ENCODE peak calls at places on chromosome 18, in eight cellular contexts. One of them, this sample, is unnamed.

GRCh38 chr18:9802175-9802747 is 83.5 kb upstream of the TXNDC2 start:
- DNase-seq in OCI-LY7: no peak
- DNase-seq in T-helper 17 cell: no peak
- DNase-seq in HuH-7.5: no peak
- DNase-seq in tibial nerve: no peak
- DNase-seq in left ventricle myocardium superior: no peak
- DNase-seq in heart right ventricle: no peak
- DNase-seq in KBM-7: no peak
- DNase-seq in this sample: no peak

GRCh38 chr18:55290898-55291297 is 297.1 kb downstream of the TCF4 start:
- DNase-seq in heart right ventricle: no peak
- DNase-seq in left ventricle myocardium superior: no peak
- DNase-seq in tibial nerve: no peak
- DNase-seq in OCI-LY7: no peak
- DNase-seq in HuH-7.5: no peak
- DNase-seq in KBM-7: no peak
- DNase-seq in T-helper 17 cell: no peak
- DNase-seq in this sample: peak

GRCh38 chr18:12491611-12492435 is 84.1 kb downstream of the PRELID3A start:
- DNase-seq in heart right ventricle: no peak
- DNase-seq in KBM-7: no peak
- DNase-seq in T-helper 17 cell: no peak
- DNase-seq in HuH-7.5: peak
- DNase-seq in tibial nerve: no peak
- DNase-seq in OCI-LY7: no peak
- DNase-seq in left ventricle myocardium superior: no peak
- DNase-seq in this sample: no peak

GRCh38 chr18:5582849-5583667 is 39.3 kb upstream of the EPB41L3 start:
- DNase-seq in tibial nerve: no peak
- DNase-seq in T-helper 17 cell: no peak
- DNase-seq in HuH-7.5: no peak
- DNase-seq in OCI-LY7: no peak
- DNase-seq in heart right ventricle: no peak
- DNase-seq in KBM-7: no peak
- DNase-seq in left ventricle myocardium superior: no peak
- DNase-seq in this sample: no peak

GRCh38 chr18:61854578-61854977 is 38.2 kb downstream of the RNF152 start:
- DNase-seq in OCI-LY7: no peak
- DNase-seq in HuH-7.5: no peak
- DNase-seq in tibial nerve: no peak
- DNase-seq in left ventricle myocardium superior: no peak
- DNase-seq in heart right ventricle: no peak
- DNase-seq in KBM-7: no peak
- DNase-seq in T-helper 17 cell: no peak
- DNase-seq in this sample: no peak

GRCh38 chr18:7902399-7902839 is 335.3 kb downstream of the PTPRM start:
- DNase-seq in left ventricle myocardium superior: no peak
- DNase-seq in OCI-LY7: no peak
- DNase-seq in T-helper 17 cell: no peak
- DNase-seq in KBM-7: no peak
- DNase-seq in tibial nerve: no peak
- DNase-seq in HuH-7.5: no peak
- DNase-seq in heart right ventricle: no peak
- DNase-seq in this sample: no peak

GRCh38 chr18:43312891-43313290 is 35.6 kb upstream of the SYT4 start:
- DNase-seq in T-helper 17 cell: no peak
- DNase-seq in left ventricle myocardium superior: no peak
- DNase-seq in HuH-7.5: no peak
- DNase-seq in heart right ventricle: no peak
- DNase-seq in KBM-7: no peak
- DNase-seq in OCI-LY7: no peak
- DNase-seq in tibial nerve: no peak
- DNase-seq in this sample: no peak

GRCh38 chr18:50955246-50955645 is 12.6 kb upstream of the ELAC1 start:
- DNase-seq in KBM-7: no peak
- DNase-seq in OCI-LY7: no peak
- DNase-seq in HuH-7.5: no peak
- DNase-seq in heart right ventricle: no peak
- DNase-seq in left ventricle myocardium superior: no peak
- DNase-seq in tibial nerve: no peak
- DNase-seq in T-helper 17 cell: no peak
- DNase-seq in this sample: no peak

GRCh38 chr18:35507623-35508022 is 9.9 kb upstream of the INO80C start:
- DNase-seq in tibial nerve: no peak
- DNase-seq in T-helper 17 cell: no peak
- DNase-seq in heart right ventricle: no peak
- DNase-seq in left ventricle myocardium superior: no peak
- DNase-seq in HuH-7.5: no peak
- DNase-seq in OCI-LY7: no peak
- DNase-seq in KBM-7: no peak
- DNase-seq in this sample: no peak

GRCh38 chr18:42426496-42427015 is 471.5 kb downstream of the PIK3C3 start:
- DNase-seq in heart right ventricle: no peak
- DNase-seq in OCI-LY7: no peak
- DNase-seq in HuH-7.5: no peak
- DNase-seq in left ventricle myocardium superior: no peak
- DNase-seq in tibial nerve: no peak
- DNase-seq in T-helper 17 cell: no peak
- DNase-seq in KBM-7: no peak
- DNase-seq in this sample: no peak

GRCh38 chr18:43396266-43396665 is 119.0 kb upstream of the SYT4 start:
- DNase-seq in HuH-7.5: no peak
- DNase-seq in heart right ventricle: no peak
- DNase-seq in T-helper 17 cell: no peak
- DNase-seq in OCI-LY7: no peak
- DNase-seq in KBM-7: peak
- DNase-seq in tibial nerve: no peak
- DNase-seq in left ventricle myocardium superior: no peak
- DNase-seq in this sample: no peak

GRCh38 chr18:9701604-9702324 is 6.3 kb upstream of the RAB31 start:
- DNase-seq in OCI-LY7: no peak
- DNase-seq in tibial nerve: no peak
- DNase-seq in KBM-7: no peak
- DNase-seq in HuH-7.5: no peak
- DNase-seq in left ventricle myocardium superior: no peak
- DNase-seq in heart right ventricle: no peak
- DNase-seq in T-helper 17 cell: no peak
- DNase-seq in this sample: no peak

GRCh38 chr18:13234528-13234795 is 15.9 kb downstream of the LDLRAD4 start:
- DNase-seq in KBM-7: no peak
- DNase-seq in left ventricle myocardium superior: no peak
- DNase-seq in HuH-7.5: no peak
- DNase-seq in OCI-LY7: no peak
- DNase-seq in T-helper 17 cell: no peak
- DNase-seq in heart right ventricle: no peak
- DNase-seq in tibial nerve: no peak
- DNase-seq in this sample: no peak

GRCh38 chr18:10234281-10234680 is 220.2 kb upstream of the APCDD1 start:
- DNase-seq in heart right ventricle: no peak
- DNase-seq in left ventricle myocardium superior: no peak
- DNase-seq in OCI-LY7: no peak
- DNase-seq in tibial nerve: no peak
- DNase-seq in HuH-7.5: no peak
- DNase-seq in KBM-7: no peak
- DNase-seq in T-helper 17 cell: no peak
- DNase-seq in this sample: no peak

GRCh38 chr18:45066210-45066609 is 385.5 kb downstream of the SETBP1 start:
- DNase-seq in tibial nerve: no peak
- DNase-seq in T-helper 17 cell: no peak
- DNase-seq in HuH-7.5: no peak
- DNase-seq in heart right ventricle: no peak
- DNase-seq in left ventricle myocardium superior: no peak
- DNase-seq in OCI-LY7: no peak
- DNase-seq in KBM-7: peak
- DNase-seq in this sample: no peak

GRCh38 chr18:79684283-79684631 is 4.7 kb downstream of the CTDP1 start:
- DNase-seq in OCI-LY7: no peak
- DNase-seq in KBM-7: no peak
- DNase-seq in T-helper 17 cell: no peak
- DNase-seq in tibial nerve: no peak
- DNase-seq in HuH-7.5: no peak
- DNase-seq in heart right ventricle: no peak
- DNase-seq in left ventricle myocardium superior: no peak
- DNase-seq in this sample: no peak

GRCh38 chr18:38427234-38427633 is 861.6 kb upstream of the CELF4 start:
- DNase-seq in KBM-7: no peak
- DNase-seq in heart right ventricle: no peak
- DNase-seq in HuH-7.5: no peak
- DNase-seq in OCI-LY7: no peak
- DNase-seq in tibial nerve: no peak
- DNase-seq in left ventricle myocardium superior: no peak
- DNase-seq in T-helper 17 cell: no peak
- DNase-seq in this sample: no peak

GRCh38 chr18:24922491-24922890 is 429.5 kb downstream of the ZNF521 start:
- DNase-seq in tibial nerve: no peak
- DNase-seq in KBM-7: no peak
- DNase-seq in heart right ventricle: no peak
- DNase-seq in left ventricle myocardium superior: no peak
- DNase-seq in OCI-LY7: peak
- DNase-seq in HuH-7.5: no peak
- DNase-seq in T-helper 17 cell: no peak
- DNase-seq in this sample: no peak

GRCh38 chr18:36993068-36993467 is 164.1 kb downstream of the KIAA1328 start:
- DNase-seq in heart right ventricle: no peak
- DNase-seq in tibial nerve: no peak
- DNase-seq in KBM-7: no peak
- DNase-seq in HuH-7.5: no peak
- DNase-seq in left ventricle myocardium superior: no peak
- DNase-seq in OCI-LY7: no peak
- DNase-seq in T-helper 17 cell: no peak
- DNase-seq in this sample: no peak

GRCh38 chr18:8816805-8817204 is 111.4 kb downstream of the MTCL1 start:
- DNase-seq in OCI-LY7: no peak
- DNase-seq in T-helper 17 cell: no peak
- DNase-seq in KBM-7: no peak
- DNase-seq in tibial nerve: no peak
- DNase-seq in HuH-7.5: no peak
- DNase-seq in heart right ventricle: no peak
- DNase-seq in left ventricle myocardium superior: no peak
- DNase-seq in this sample: no peak

GRCh38 chr18:74373428-74373827 is 57.8 kb downstream of the C18orf63 start:
- DNase-seq in tibial nerve: no peak
- DNase-seq in left ventricle myocardium superior: no peak
- DNase-seq in OCI-LY7: no peak
- DNase-seq in heart right ventricle: no peak
- DNase-seq in T-helper 17 cell: peak
- DNase-seq in KBM-7: no peak
- DNase-seq in HuH-7.5: no peak
- DNase-seq in this sample: no peak

GRCh38 chr18:7855051-7855450 is 287.9 kb downstream of the PTPRM start:
- DNase-seq in HuH-7.5: no peak
- DNase-seq in left ventricle myocardium superior: peak
- DNase-seq in OCI-LY7: no peak
- DNase-seq in heart right ventricle: peak
- DNase-seq in tibial nerve: no peak
- DNase-seq in KBM-7: no peak
- DNase-seq in T-helper 17 cell: no peak
- DNase-seq in this sample: no peak

This sample was measured in retinal pigment epithelial cell.